ENCODE peak calls at places on chromosomes 7 and 10, in ten cellular contexts. Z is GF-D8, N is M059J, Q is hepatocyte, V is neural progenitor cell, E is kidney tubule cell, F is EL, W is Kasumi-1, K is EH, U is GM12865. X is an unnamed sample.

GRCh38 chr7:121563177-121563576 is 167.1 kb upstream of the FAM3C start:
- DNase-seq in Z (no peak), U (no peak), Q (no peak), E (no peak), W (no peak), F (peak), V (peak), N (no peak), K (peak), X (peak)

GRCh38 chr10:29440981-29441380 is 152.1 kb downstream of the LYZL1 start:
- DNase-seq in U (no peak), K (no peak), E (no peak), W (no peak), F (no peak), Z (no peak), Q (no peak), V (no peak), N (no peak), X (no peak)

GRCh38 chr7:19294629-19295028 is 149.4 kb upstream of the FERD3L start:
- DNase-seq in Q (peak), V (no peak), Z (no peak), N (no peak), W (no peak), K (peak), U (no peak), F (peak), E (no peak), X (no peak)

GRCh38 chr10:27020243-27020642 is 80.1 kb downstream of the ANKRD26 start:
- DNase-seq in U (no peak), Z (no peak), F (no peak), K (peak), E (no peak), W (no peak), N (no peak), V (no peak), Q (no peak), X (no peak)

GRCh38 chr7:101402081-101402779 is 39.6 kb downstream of the COL26A1 start:
- DNase-seq in N (peak), K (peak), F (peak), W (no peak), Q (peak), E (peak), Z (no peak), U (no peak), V (peak), X (peak)

GRCh38 chr10:35211390-35211789 is 84.7 kb downstream of the CREM start:
- DNase-seq in W (no peak), E (no peak), Z (no peak), Q (no peak), V (peak), F (no peak), N (no peak), U (no peak), K (no peak), X (no peak)

GRCh38 chr7:33874943-33875342 is 30.4 kb upstream of the BMPER start:
- DNase-seq in F (peak), U (no peak), Z (no peak), K (peak), Q (no peak), V (no peak), E (no peak), N (peak), W (no peak), X (no peak)

GRCh38 chr10:133335238-133336122 is 1.2 kb downstream of the CALY start:
- DNase-seq in W (no peak), K (peak), F (peak), U (peak), V (peak), N (peak), Q (peak), E (peak), Z (no peak), X (peak)

GRCh38 chr7:27110163-27110976 is 7.9 kb upstream of the HOXA2 start:
- DNase-seq in V (peak), K (peak), U (no peak), E (peak), F (peak), W (no peak), Z (no peak), N (peak), Q (peak), X (no peak)

GRCh38 chr10:71475243-71475871 is 78.6 kb downstream of the CDH23 start:
- DNase-seq in F (no peak), E (no peak), K (no peak), N (no peak), V (peak), Z (peak), W (peak), Q (no peak), U (no peak), X (no peak)

GRCh38 chr10:58950618-58951017 is 225.8 kb upstream of the PHYHIPL start:
- DNase-seq in V (no peak), W (no peak), N (peak), Q (no peak), E (peak), U (no peak), Z (no peak), K (peak), F (peak), X (peak)

GRCh38 chr7:7183061-7183832 is 903 bp downstream of the C1GALT1 start:
- DNase-seq in Q (peak), W (peak), Z (peak), E (peak), N (peak), U (peak), V (peak), F (peak), K (peak), X (peak)

GRCh38 chr7:11607676-11608075 is 224.3 kb downstream of the THSD7A start:
- DNase-seq in K (no peak), V (no peak), U (no peak), F (no peak), W (no peak), N (no peak), Q (no peak), Z (no peak), E (no peak), X (peak)

GRCh38 chr10:69813632-69814031 is 11.9 kb downstream of the COL13A1 start:
- DNase-seq in Q (no peak), U (no peak), E (no peak), N (no peak), K (no peak), W (no peak), V (no peak), Z (no peak), F (no peak), X (no peak)

GRCh38 chr7:25002826-25003225 is 22.8 kb upstream of the OSBPL3 start:
- DNase-seq in Q (no peak), U (no peak), K (peak), F (no peak), E (peak), N (no peak), Z (no peak), W (no peak), V (no peak), X (no peak)

GRCh38 chr10:127550861-127551260 is 1.8 kb downstream of the NPS start:
- DNase-seq in Q (no peak), K (no peak), F (no peak), V (no peak), Z (no peak), N (no peak), E (peak), W (no peak), U (no peak), X (no peak)

X was measured in choroid plexus epithelial cell.